ENCODE peak calls at places on chromosomes 3 and 15, in nine cellular contexts. One of them, this sample, is unnamed.

GRCh38 chr3:487580-487979 is 291.0 kb downstream of the CHL1 start:
- DNase-seq in mucosa of descending colon: no peak
- DNase-seq in neural crest cell: no peak
- DNase-seq in A673: no peak
- DNase-seq in choroid plexus epithelial cell: no peak
- DNase-seq in fibroblast of lung: peak
- DNase-seq in ovary: no peak
- DNase-seq in A549: no peak
- DNase-seq in GM13976: no peak
- DNase-seq in this sample: no peak

GRCh38 chr15:88467935-88468528 is 524 bp downstream of the MRPS11 start:
- DNase-seq in choroid plexus epithelial cell: peak
- DNase-seq in ovary: no peak
- DNase-seq in A549: no peak
- DNase-seq in fibroblast of lung: no peak
- DNase-seq in mucosa of descending colon: peak
- DNase-seq in neural crest cell: no peak
- DNase-seq in A673: peak
- DNase-seq in GM13976: no peak
- DNase-seq in this sample: no peak

GRCh38 chr3:8503461-8503860 is 1.8 kb downstream of the LMCD1 start:
- DNase-seq in A673: no peak
- DNase-seq in A549: no peak
- DNase-seq in neural crest cell: no peak
- DNase-seq in GM13976: no peak
- DNase-seq in fibroblast of lung: peak
- DNase-seq in mucosa of descending colon: no peak
- DNase-seq in ovary: no peak
- DNase-seq in choroid plexus epithelial cell: peak
- DNase-seq in this sample: no peak

GRCh38 chr3:128278761-128279593 is 125.7 kb downstream of the EEFSEC start:
- DNase-seq in ovary: peak
- DNase-seq in neural crest cell: peak
- DNase-seq in fibroblast of lung: peak
- DNase-seq in A549: no peak
- DNase-seq in mucosa of descending colon: peak
- DNase-seq in A673: peak
- DNase-seq in choroid plexus epithelial cell: peak
- DNase-seq in GM13976: no peak
- DNase-seq in this sample: no peak

GRCh38 chr15:78339559-78339958 is 594 bp upstream of the CRABP1 start:
- DNase-seq in A549: no peak
- DNase-seq in ovary: no peak
- DNase-seq in GM13976: no peak
- DNase-seq in choroid plexus epithelial cell: no peak
- DNase-seq in neural crest cell: no peak
- DNase-seq in A673: no peak
- DNase-seq in mucosa of descending colon: no peak
- DNase-seq in fibroblast of lung: no peak
- DNase-seq in this sample: no peak

GRCh38 chr3:86937306-86937791 is 53.6 kb downstream of the VGLL3 start:
- DNase-seq in neural crest cell: no peak
- DNase-seq in fibroblast of lung: peak
- DNase-seq in A549: no peak
- DNase-seq in choroid plexus epithelial cell: peak
- DNase-seq in A673: no peak
- DNase-seq in ovary: no peak
- DNase-seq in mucosa of descending colon: no peak
- DNase-seq in GM13976: no peak
- DNase-seq in this sample: no peak

GRCh38 chr15:58779554-58779953 is 8.5 kb downstream of the MINDY2 start:
- DNase-seq in GM13976: no peak
- DNase-seq in fibroblast of lung: no peak
- DNase-seq in A549: no peak
- DNase-seq in mucosa of descending colon: no peak
- DNase-seq in A673: no peak
- DNase-seq in ovary: no peak
- DNase-seq in choroid plexus epithelial cell: no peak
- DNase-seq in neural crest cell: no peak
- DNase-seq in this sample: no peak

GRCh38 chr15:66880380-66881155 is 178.5 kb downstream of the SMAD6 start:
- DNase-seq in A673: no peak
- DNase-seq in A549: no peak
- DNase-seq in neural crest cell: no peak
- DNase-seq in mucosa of descending colon: no peak
- DNase-seq in GM13976: no peak
- DNase-seq in fibroblast of lung: no peak
- DNase-seq in ovary: no peak
- DNase-seq in choroid plexus epithelial cell: no peak
- DNase-seq in this sample: no peak

GRCh38 chr3:167609156-167609555 is 44.6 kb downstream of the WDR49 start:
- DNase-seq in GM13976: no peak
- DNase-seq in A673: no peak
- DNase-seq in A549: no peak
- DNase-seq in choroid plexus epithelial cell: no peak
- DNase-seq in neural crest cell: no peak
- DNase-seq in ovary: no peak
- DNase-seq in mucosa of descending colon: no peak
- DNase-seq in fibroblast of lung: no peak
- DNase-seq in this sample: no peak

GRCh38 chr3:139225551-139225950 is 118.3 kb upstream of the MRPS22 start:
- DNase-seq in A549: no peak
- DNase-seq in GM13976: no peak
- DNase-seq in mucosa of descending colon: no peak
- DNase-seq in neural crest cell: no peak
- DNase-seq in fibroblast of lung: peak
- DNase-seq in choroid plexus epithelial cell: no peak
- DNase-seq in ovary: no peak
- DNase-seq in A673: no peak
- DNase-seq in this sample: no peak

GRCh38 chr3:10224794-10225660 is 23.2 kb upstream of the TATDN2 start:
- DNase-seq in mucosa of descending colon: peak
- DNase-seq in fibroblast of lung: peak
- DNase-seq in choroid plexus epithelial cell: peak
- DNase-seq in ovary: peak
- DNase-seq in neural crest cell: peak
- DNase-seq in A549: peak
- DNase-seq in GM13976: peak
- DNase-seq in A673: peak
- DNase-seq in this sample: peak

GRCh38 chr3:81760924-81761903 is at the start of gene GBE1:
- DNase-seq in mucosa of descending colon: peak
- DNase-seq in neural crest cell: peak
- DNase-seq in GM13976: peak
- DNase-seq in A549: peak
- DNase-seq in fibroblast of lung: peak
- DNase-seq in ovary: peak
- DNase-seq in choroid plexus epithelial cell: peak
- DNase-seq in A673: peak
- DNase-seq in this sample: peak

GRCh38 chr3:142568393-142569017 is 10.0 kb downstream of the ATR start:
- DNase-seq in fibroblast of lung: no peak
- DNase-seq in ovary: no peak
- DNase-seq in choroid plexus epithelial cell: no peak
- DNase-seq in mucosa of descending colon: no peak
- DNase-seq in neural crest cell: no peak
- DNase-seq in A673: no peak
- DNase-seq in GM13976: no peak
- DNase-seq in A549: no peak
- DNase-seq in this sample: no peak

GRCh38 chr3:60431599-60431958 is 819.7 kb downstream of the FHIT start:
- DNase-seq in mucosa of descending colon: no peak
- DNase-seq in neural crest cell: no peak
- DNase-seq in A673: no peak
- DNase-seq in GM13976: no peak
- DNase-seq in A549: no peak
- DNase-seq in choroid plexus epithelial cell: peak
- DNase-seq in ovary: no peak
- DNase-seq in fibroblast of lung: peak
- DNase-seq in this sample: no peak

GRCh38 chr3:12393894-12394293 is 90.4 kb upstream of the TSEN2 start:
- DNase-seq in neural crest cell: no peak
- DNase-seq in GM13976: no peak
- DNase-seq in mucosa of descending colon: no peak
- DNase-seq in fibroblast of lung: peak
- DNase-seq in A673: peak
- DNase-seq in A549: no peak
- DNase-seq in choroid plexus epithelial cell: peak
- DNase-seq in ovary: no peak
- DNase-seq in this sample: no peak

GRCh38 chr3:67000006-67000405 is 1.9 kb downstream of the KBTBD8 start:
- DNase-seq in A549: no peak
- DNase-seq in fibroblast of lung: peak
- DNase-seq in GM13976: peak
- DNase-seq in neural crest cell: no peak
- DNase-seq in ovary: no peak
- DNase-seq in choroid plexus epithelial cell: peak
- DNase-seq in A673: no peak
- DNase-seq in mucosa of descending colon: no peak
- DNase-seq in this sample: peak

GRCh38 chr15:26891448-26891881 is 24.6 kb downstream of the GABRA5 start:
- DNase-seq in ovary: peak
- DNase-seq in GM13976: peak
- DNase-seq in A549: peak
- DNase-seq in mucosa of descending colon: peak
- DNase-seq in A673: peak
- DNase-seq in neural crest cell: peak
- DNase-seq in choroid plexus epithelial cell: peak
- DNase-seq in fibroblast of lung: peak
- DNase-seq in this sample: peak

GRCh38 chr15:93029613-93030429 is 59.2 kb downstream of the RGMA start:
- DNase-seq in mucosa of descending colon: no peak
- DNase-seq in GM13976: peak
- DNase-seq in A549: no peak
- DNase-seq in A673: no peak
- DNase-seq in fibroblast of lung: peak
- DNase-seq in neural crest cell: no peak
- DNase-seq in choroid plexus epithelial cell: peak
- DNase-seq in ovary: no peak
- DNase-seq in this sample: no peak

GRCh38 chr15:89880727-89881126 is 13.1 kb downstream of the AP3S2 start:
- DNase-seq in A673: no peak
- DNase-seq in fibroblast of lung: no peak
- DNase-seq in neural crest cell: no peak
- DNase-seq in choroid plexus epithelial cell: no peak
- DNase-seq in GM13976: no peak
- DNase-seq in ovary: no peak
- DNase-seq in mucosa of descending colon: no peak
- DNase-seq in A549: no peak
- DNase-seq in this sample: no peak

GRCh38 chr3:169847896-169848295 is 21.8 kb downstream of the LRRC31 start:
- DNase-seq in fibroblast of lung: no peak
- DNase-seq in ovary: no peak
- DNase-seq in A673: no peak
- DNase-seq in choroid plexus epithelial cell: no peak
- DNase-seq in A549: no peak
- DNase-seq in neural crest cell: no peak
- DNase-seq in GM13976: no peak
- DNase-seq in mucosa of descending colon: peak
- DNase-seq in this sample: no peak

DNA sequence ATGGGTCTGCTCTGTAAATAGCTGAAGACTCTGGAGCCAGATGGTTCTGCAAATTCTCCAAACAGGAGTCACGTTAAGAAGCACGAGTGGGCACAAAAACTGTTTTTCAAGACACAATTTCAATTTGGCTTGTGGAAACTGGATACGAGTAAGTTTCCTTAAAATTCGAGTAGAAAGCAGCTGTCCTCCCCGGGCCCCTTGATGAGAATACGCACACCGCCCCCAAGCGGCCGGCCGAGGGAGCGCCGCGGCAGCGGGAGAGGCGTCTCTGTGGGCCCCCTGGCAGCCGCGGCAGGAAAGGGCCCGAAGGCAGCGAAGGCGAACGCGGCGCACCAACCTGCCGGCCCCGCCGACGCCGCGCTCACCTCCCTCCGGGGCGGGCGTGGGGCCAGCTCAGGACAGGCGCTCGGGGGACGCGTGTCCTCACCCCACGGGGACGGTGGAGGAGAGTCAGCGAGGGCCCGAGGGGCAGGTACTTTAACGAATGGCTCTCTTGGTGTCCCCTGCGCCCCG is 706 bp upstream of the THBS1 start:
- DNase-seq in fibroblast of lung: peak
- DNase-seq in choroid plexus epithelial cell: peak
- DNase-seq in mucosa of descending colon: peak
- DNase-seq in neural crest cell: peak
- DNase-seq in A549: peak
- DNase-seq in GM13976: peak
- DNase-seq in ovary: peak
- DNase-seq in A673: peak
- DNase-seq in this sample: peak
- TF ChIP-seq CTCF in fibroblast of lung: peak
- TF ChIP-seq CTCF in choroid plexus epithelial cell: peak
- TF ChIP-seq CTCF in mucosa of descending colon: peak
- TF ChIP-seq CTCF in neural crest cell: peak
- TF ChIP-seq CTCF in A549: peak
- TF ChIP-seq CTCF in GM13976: peak
- TF ChIP-seq CTCF in ovary: peak
- TF ChIP-seq CTCF in A673: peak
- TF ChIP-seq CTCF in this sample: peak

DNA sequence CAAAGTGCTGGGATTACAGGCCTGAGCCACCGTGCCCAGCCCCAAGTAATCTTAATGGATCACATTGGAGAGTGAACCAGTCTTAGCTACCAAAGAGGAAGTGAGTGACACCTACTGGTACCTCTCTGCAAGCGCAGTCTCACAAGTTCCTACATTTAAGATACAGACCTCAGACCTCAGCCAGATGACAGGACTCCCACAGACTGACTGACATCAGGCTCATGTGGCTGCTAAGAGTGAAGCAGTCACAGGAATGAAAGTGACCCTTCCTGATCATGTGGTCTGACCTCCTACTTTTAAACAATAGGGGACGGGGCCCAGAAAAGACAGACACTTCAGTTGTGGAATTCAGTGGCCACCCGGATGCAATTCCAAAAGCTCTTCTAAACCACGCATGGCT is 36.3 kb upstream of the GNB5 start:
- DNase-seq in mucosa of descending colon: peak
- DNase-seq in A673: peak
- DNase-seq in fibroblast of lung: peak
- DNase-seq in GM13976: peak
- DNase-seq in A549: peak
- DNase-seq in choroid plexus epithelial cell: peak
- DNase-seq in neural crest cell: peak
- DNase-seq in ovary: peak
- DNase-seq in this sample: peak
- TF ChIP-seq CTCF in mucosa of descending colon: peak
- TF ChIP-seq CTCF in A673: peak
- TF ChIP-seq CTCF in fibroblast of lung: peak
- TF ChIP-seq CTCF in GM13976: peak
- TF ChIP-seq CTCF in A549: peak
- TF ChIP-seq CTCF in choroid plexus epithelial cell: peak
- TF ChIP-seq CTCF in neural crest cell: peak
- TF ChIP-seq CTCF in ovary: peak
- TF ChIP-seq CTCF in this sample: peak

GRCh38 chr3:5750874-5751273 is 563.4 kb downstream of the EDEM1 start:
- DNase-seq in fibroblast of lung: no peak
- DNase-seq in mucosa of descending colon: no peak
- DNase-seq in GM13976: no peak
- DNase-seq in neural crest cell: no peak
- DNase-seq in A549: no peak
- DNase-seq in ovary: no peak
- DNase-seq in A673: no peak
- DNase-seq in choroid plexus epithelial cell: no peak
- DNase-seq in this sample: no peak
- TF ChIP-seq CTCF in fibroblast of lung: no peak
- TF ChIP-seq CTCF in mucosa of descending colon: no peak
- TF ChIP-seq CTCF in GM13976: no peak
- TF ChIP-seq CTCF in neural crest cell: no peak
- TF ChIP-seq CTCF in A549: no peak
- TF ChIP-seq CTCF in ovary: no peak
- TF ChIP-seq CTCF in A673: no peak
- TF ChIP-seq CTCF in choroid plexus epithelial cell: no peak
- TF ChIP-seq CTCF in this sample: no peak

GRCh38 chr3:51637941-51638471 is 33.0 kb upstream of the TEX264 start:
- DNase-seq in GM13976: peak
- DNase-seq in fibroblast of lung: peak
- DNase-seq in choroid plexus epithelial cell: peak
- DNase-seq in A673: peak
- DNase-seq in ovary: no peak
- DNase-seq in neural crest cell: peak
- DNase-seq in A549: peak
- DNase-seq in mucosa of descending colon: peak
- DNase-seq in this sample: peak
- TF ChIP-seq CTCF in GM13976: peak
- TF ChIP-seq CTCF in fibroblast of lung: peak
- TF ChIP-seq CTCF in choroid plexus epithelial cell: peak
- TF ChIP-seq CTCF in A673: peak
- TF ChIP-seq CTCF in ovary: no peak
- TF ChIP-seq CTCF in neural crest cell: peak
- TF ChIP-seq CTCF in A549: peak
- TF ChIP-seq CTCF in mucosa of descending colon: peak
- TF ChIP-seq CTCF in this sample: peak

This sample was measured in GM20000.